ENCODE peak calls at places on chromosome 9, in four cellular contexts. G, W, U and N are unnamed samples. For H3K4me1, the result is how much of the 10 kb centered on the place peaks cover.

GRCh38 chr9:95213102-95213501 is 104.4 kb downstream of the FANCC start:
- DNase-seq in W (no peak), U (no peak), G (no peak), N (no peak)

GRCh38 chr9:95509851-95510529 is 6.8 kb downstream of the PTCH1 start:
- DNase-seq in W (no peak), U (no peak), G (no peak), N (no peak)

GRCh38 chr9:133788819-133789733 is 50.9 kb upstream of the SARDH start:
- DNase-seq in W (peak), U (no peak), G (peak), N (no peak)

GRCh38 chr9:6852243-6852963 is 94.6 kb downstream of the KDM4C start:
- DNase-seq in U (no peak), W (no peak), G (no peak), N (no peak)

GRCh38 chr9:33230756-33231691 is 8.9 kb upstream of the SPINK4 start:
- DNase-seq in W (no peak), G (no peak), U (no peak), N (no peak)

GRCh38 chr9:121746411-121746810 is 95.0 kb downstream of the DAB2IP start:
- DNase-seq in U (no peak), G (no peak), W (no peak), N (no peak)

GRCh38 chr9:109806506-109807115 is 26.6 kb downstream of the PALM2AKAP2 start:
- DNase-seq in U (peak), G (no peak), W (no peak), N (no peak)

GRCh38 chr9:88011005-88011766 is 36.9 kb upstream of the CDK20 start:
- DNase-seq in U (no peak), W (no peak), G (no peak), N (no peak)

GRCh38 chr9:76725181-76725580 is 39.1 kb upstream of the PCA3 start:
- DNase-seq in W (no peak), G (no peak), U (no peak), N (no peak)

GRCh38 chr9:119368681-119369581 is at the start of gene BRINP1:
- DNase-seq in W (no peak), U (no peak), G (no peak), N (no peak)

GRCh38 chr9:115373000-115373709 is 255.2 kb upstream of the TNC start:
- DNase-seq in G (no peak), W (peak), U (no peak), N (no peak)

GRCh38 chr9:33676746-33677505 is 118.4 kb upstream of the PRSS3 start:
- DNase-seq in W (peak), G (peak), U (no peak), N (no peak)

GRCh38 chr9:133246507-133247390 is 28.3 kb downstream of the ABO start:
- DNase-seq in U (no peak), W (no peak), G (no peak), N (no peak)

GRCh38 chr9:104287255-104287872 is 193.3 kb downstream of the SMC2 start:
- DNase-seq in G (no peak), U (no peak), W (no peak), N (no peak)

GRCh38 chr9:104025945-104026344 is 68.2 kb upstream of the SMC2 start:
- DNase-seq in U (no peak), G (no peak), W (no peak), N (no peak)

GRCh38 chr9:72396247-72397091 is 31.5 kb upstream of the ZFAND5 start:
- DNase-seq in U (no peak), G (no peak), W (no peak), N (no peak)

GRCh38 chr9:78234810-78235209 is 1.1 kb upstream of the CEP78 start:
- DNase-seq in U (no peak), W (no peak), G (no peak), N (no peak)

GRCh38 chr9:136882109-136882946 is 4.0 kb upstream of the TRAF2 start:
- DNase-seq in W (peak), G (no peak), U (no peak), N (no peak)

GRCh38 chr9:128213746-128214497 is 10.7 kb downstream of the DNM1 start:
- DNase-seq in U (no peak), G (no peak), W (no peak), N (no peak)

GRCh38 chr9:96064838-96065481 is 189.5 kb downstream of the ERCC6L2 start:
- DNase-seq in G (no peak), U (no peak), W (no peak), N (no peak)

GRCh38 chr9:106203832-106204516 is 509.6 kb downstream of the TMEM38B start:
- DNase-seq in U (no peak), G (no peak), W (no peak), N (no peak)

GRCh38 chr9:136848393-136849037 is 694 bp upstream of the PHPT1 start:
- DNase-seq in G (no peak), W (peak), U (no peak), N (no peak)

GRCh38 chr9:135039916-135040645 is 47.4 kb upstream of the OLFM1 start:
- DNase-seq in W (peak), U (no peak), G (no peak), N (no peak)

GRCh38 chr9:34070601-34071340 is 22.1 kb upstream of the UBAP2 start:
- DNase-seq in G (no peak), U (no peak), W (no peak), N (no peak)

GRCh38 chr9:18447131-18447530 is 26.8 kb upstream of the ADAMTSL1 start:
- DNase-seq in G (no peak), U (peak), W (no peak), N (no peak)

GRCh38 chr9:104091708-104092107 is 2.4 kb upstream of the SMC2 start:
- DNase-seq in W (no peak), U (no peak), G (no peak), N (no peak)

GRCh38 chr9:114180701-114181582 is 25.6 kb downstream of the COL27A1 start:
- DNase-seq in G (peak), U (no peak), W (no peak), N (no peak)

GRCh38 chr9:114178756-114179450 is 23.6 kb downstream of the COL27A1 start:
- DNase-seq in W (no peak), G (peak), U (no peak), N (no peak)

GRCh38 chr9:114178076-114178475 is 22.7 kb downstream of the COL27A1 start:
- DNase-seq in G (no peak), W (no peak), U (no peak), N (no peak)

GRCh38 chr9:114177423-114178064 is 22.2 kb downstream of the COL27A1 start:
- DNase-seq in G (no peak), W (no peak), U (no peak), N (no peak)

GRCh38 chr9:114179516-114179915 is 24.2 kb downstream of the COL27A1 start:
- DNase-seq in G (no peak), W (no peak), U (no peak), N (no peak)
- H3K4me1 ChIP-seq in G (under half), W (half or more), U (half or more), N (half or more)

GRCh38 chr9:21043841-21044240 is 12.4 kb upstream of the HACD4 start:
- DNase-seq in W (no peak), U (no peak), G (no peak), N (no peak)

GRCh38 chr9:21047315-21047714 is 15.9 kb upstream of the HACD4 start:
- DNase-seq in U (no peak), G (no peak), W (no peak), N (no peak)
- H3K4me1 ChIP-seq in U (under half), G (under half), W (under half), N (under half)

DNA sequence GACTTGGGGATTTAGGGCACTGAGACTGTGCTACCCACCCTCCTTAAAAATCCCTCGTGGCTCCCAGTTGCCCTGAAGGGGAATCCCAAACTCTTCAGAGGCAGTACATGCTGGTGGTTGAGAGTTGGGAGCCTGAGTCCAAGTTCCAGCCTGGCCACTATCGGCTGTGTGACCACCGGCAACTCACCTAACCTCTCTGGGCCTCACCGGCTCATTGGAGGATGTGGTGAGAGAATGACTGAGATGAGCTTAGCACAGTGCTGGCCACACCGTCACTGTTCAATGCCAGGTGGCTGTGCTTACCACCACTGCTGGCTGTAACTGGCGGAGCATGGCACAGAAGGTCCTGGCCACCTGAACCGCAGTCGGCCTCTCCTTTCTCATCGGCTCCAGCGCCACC is 200.2 kb downstream of the C9orf50 start:
- DNase-seq in W (no peak), U (no peak), G (no peak), N (no peak)
- H3K4me1 ChIP-seq in W (under half), U (under half), G (under half), N (under half)

GRCh38 chr9:112332977-112333638 is at the start of gene PTBP3:
- DNase-seq in W (peak), U (peak), G (peak), N (peak)

GRCh38 chr9:112332674-112332976 is 794 bp downstream of the PTBP3 start:
- DNase-seq in U (no peak), G (no peak), W (no peak), N (no peak)

GRCh38 chr9:112334319-112334828 is 955 bp upstream of the PTBP3 start:
- DNase-seq in G (no peak), W (no peak), U (peak), N (no peak)

GRCh38 chr9:112332272-112332671 is 1.1 kb downstream of the PTBP3 start:
- DNase-seq in U (no peak), W (no peak), G (no peak), N (no peak)

DNA sequence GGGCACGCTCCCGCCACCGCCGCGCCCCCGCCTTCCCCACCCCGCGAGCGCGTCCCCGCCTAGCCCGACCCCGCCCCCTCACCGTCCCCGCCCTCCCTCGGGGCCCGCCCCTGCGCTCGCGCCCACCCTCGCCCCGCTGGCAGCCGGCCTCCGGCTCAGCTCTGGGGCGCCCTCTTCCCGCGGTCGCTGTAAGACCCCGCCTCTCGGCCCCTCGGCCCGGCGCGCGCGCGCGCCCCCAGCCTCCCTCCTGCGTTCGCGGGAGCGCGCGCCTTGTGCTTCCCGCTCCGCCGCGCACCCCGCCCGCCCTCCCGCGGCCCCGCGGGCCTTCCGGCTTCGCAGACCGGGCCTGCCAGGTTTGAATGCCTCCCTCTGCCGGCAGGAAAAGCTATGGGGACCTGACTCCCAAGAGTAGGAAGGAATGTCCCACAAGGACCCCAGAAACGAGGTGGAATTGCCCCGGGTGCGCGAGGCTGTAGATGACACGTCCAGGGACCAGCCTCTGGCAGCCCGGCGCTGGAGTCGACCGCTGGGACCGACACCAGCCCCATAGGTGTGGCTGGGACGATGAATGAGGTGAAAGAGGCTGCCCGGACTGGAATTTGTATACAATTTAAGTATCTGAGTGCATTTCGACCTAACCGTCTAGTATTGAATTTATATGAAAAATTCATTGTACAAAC is 360 bp upstream of the PTBP3 start:
- DNase-seq in W (peak), G (peak), U (peak), N (peak)
- H3K4me1 ChIP-seq in W (under half), G (under half), U (under half), N (under half)

GRCh38 chr9:126373241-126373640 is 46.6 kb downstream of the MVB12B start:
- DNase-seq in G (no peak), W (no peak), U (no peak), N (no peak)
- H3K4me1 ChIP-seq in G (half or more), W (half or more), U (half or more), N (under half)

GRCh38 chr9:124266826-124267201 is 9.1 kb downstream of the NEK6 start:
- DNase-seq in G (no peak), U (no peak), W (no peak), N (no peak)

GRCh38 chr9:124263158-124263557 is 5.4 kb downstream of the NEK6 start:
- DNase-seq in W (no peak), G (no peak), U (no peak), N (no peak)

GRCh38 chr9:124266139-124266825 is 8.5 kb downstream of the NEK6 start:
- DNase-seq in U (no peak), G (no peak), W (no peak), N (no peak)

GRCh38 chr9:124263800-124264426 is 6.2 kb downstream of the NEK6 start:
- DNase-seq in W (no peak), G (no peak), U (no peak), N (no peak)

GRCh38 chr9:124264812-124265211 is 7.1 kb downstream of the NEK6 start:
- DNase-seq in W (no peak), U (no peak), G (no peak), N (no peak)
- H3K4me1 ChIP-seq in W (half or more), U (half or more), G (half or more), N (under half)

GRCh38 chr9:130194406-130194932 is 22.3 kb downstream of the NCS1 start:
- DNase-seq in G (no peak), W (no peak), U (no peak), N (no peak)
- H3K4me1 ChIP-seq in G (under half), W (half or more), U (under half), N (under half)